ENCODE peak calls at places on chromosomes 6 and 20, in eight cellular contexts. T, C, I, M, F, J, Y and X are unnamed samples.

GRCh38 chr20:8049321-8049720 is 29.8 kb upstream of the TMX4 start:
- DNase-seq in Y (no peak), F (no peak), J (no peak), C (no peak), M (no peak), T (no peak), I (no peak), X (no peak)

GRCh38 chr20:4252005-4252404 is 236.6 kb upstream of the RNF24 start:
- DNase-seq in Y (no peak), I (no peak), T (no peak), M (no peak), J (no peak), F (no peak), C (no peak), X (no peak)

GRCh38 chr20:58538752-58539151 is 23.6 kb upstream of the APCDD1L start:
- DNase-seq in C (no peak), I (no peak), F (no peak), J (no peak), Y (peak; percentile 20), M (no peak), T (no peak), X (no peak)

GRCh38 chr6:148700713-148701392 is 46.0 kb upstream of the UST start:
- DNase-seq in I (no peak), J (peak; percentile 43), T (peak; percentile 23), F (no peak), Y (peak; percentile 32), M (peak; percentile 0), C (no peak), X (no peak)

GRCh38 chr6:52020961-52021570 is 66.3 kb downstream of the PKHD1 start:
- DNase-seq in C (no peak), J (peak; percentile 45), T (no peak), F (no peak), Y (no peak), I (no peak), M (no peak), X (no peak)

GRCh38 chr20:50713677-50714101 is 17.7 kb upstream of the PARD6B start:
- DNase-seq in F (no peak), C (no peak), T (no peak), J (no peak), M (no peak), Y (no peak), I (no peak), X (no peak)

GRCh38 chr6:87333591-87334181 is 4.6 kb upstream of the GJB7 start:
- DNase-seq in T (no peak), I (no peak), M (no peak), J (peak; percentile 53), F (no peak), Y (no peak), C (no peak), X (no peak)

GRCh38 chr6:146912730-146913680 is 291.2 kb upstream of the STXBP5 start:
- DNase-seq in J (peak; percentile 31), M (no peak), F (no peak), T (no peak), Y (no peak), I (no peak), C (no peak), X (no peak)

GRCh38 chr6:14796974-14797762 is 448.7 kb upstream of the JARID2 start:
- DNase-seq in I (no peak), Y (no peak), M (no peak), T (no peak), J (peak; percentile 89), F (no peak), C (no peak), X (no peak)

GRCh38 chr6:119129148-119129967 is 50.9 kb upstream of the FAM184A start:
- DNase-seq in F (no peak), C (no peak), M (peak; percentile 49), I (no peak), T (peak; percentile 44), J (peak; percentile 81), Y (no peak), X (peak; percentile 43)

GRCh38 chr20:63488331-63489251 is 10.3 kb downstream of the EEF1A2 start:
- DNase-seq in J (no peak), M (no peak), F (peak; percentile 53), I (no peak), C (no peak), Y (no peak), T (no peak), X (no peak)

GRCh38 chr6:159996626-159997497 is 28.0 kb downstream of the IGF2R start:
- DNase-seq in M (no peak), J (no peak), I (no peak), C (no peak), Y (no peak), F (no peak), T (no peak), X (no peak)

GRCh38 chr6:118867181-118867580 is 26.8 kb upstream of the ASF1A start:
- DNase-seq in Y (no peak), F (no peak), J (no peak), C (no peak), I (no peak), M (no peak), T (no peak), X (no peak)

GRCh38 chr6:17583811-17584210 is 16.3 kb upstream of the FAM8A1 start:
- DNase-seq in C (no peak), J (no peak), M (no peak), F (no peak), I (no peak), Y (no peak), T (no peak), X (no peak)

GRCh38 chr20:15396026-15396425 is 1058.6 kb upstream of the FLRT3 start:
- DNase-seq in C (no peak), T (no peak), J (no peak), I (no peak), Y (no peak), F (no peak), M (no peak), X (no peak)

GRCh38 chr20:32664352-32665159 is 9.2 kb downstream of the C20orf203 start:
- DNase-seq in Y (no peak), I (no peak), M (no peak), T (no peak), C (no peak), J (no peak), F (no peak), X (no peak)

GRCh38 chr20:3563113-3563512 is 92.3 kb downstream of the ATRN start:
- DNase-seq in C (no peak), T (no peak), M (no peak), Y (no peak), F (no peak), J (no peak), I (no peak), X (no peak)

GRCh38 chr20:62304331-62305148 is 1.7 kb downstream of the ADRM1 start:
- DNase-seq in C (no peak), T (no peak), I (no peak), J (peak; percentile 40), F (no peak), Y (no peak), M (no peak), X (no peak)

GRCh38 chr6:43628392-43629103 is 516 bp downstream of the GTPBP2 start:
- DNase-seq in I (peak; percentile 22), T (peak; percentile 46), J (peak; percentile 40), F (peak; percentile 70), Y (no peak), M (peak; percentile 60), C (peak; percentile 33), X (peak; percentile 27)

GRCh38 chr6:38208028-38208427 is 388.5 kb downstream of the ZFAND3 start:
- DNase-seq in M (no peak), J (no peak), T (no peak), I (no peak), C (no peak), F (no peak), Y (no peak), X (no peak)

GRCh38 chr6:44512868-44513641 is 125.5 kb downstream of the CDC5L start:
- DNase-seq in C (no peak), I (no peak), M (no peak), T (no peak), F (no peak), J (no peak), Y (no peak), X (no peak)

GRCh38 chr6:170152111-170152926 is 138.6 kb downstream of the DLL1 start:
- DNase-seq in M (peak; percentile 85), Y (no peak), J (no peak), F (peak; percentile 61), C (no peak), T (no peak), I (no peak), X (peak; percentile 59)